ENCODE peak calls at places on chromosome 11, in seven cellular contexts. M is mammary epithelial cell; B is colonic mucosa; U is neural progenitor cell; R is stomach; J is neuronal stem cell; O is naive thymus-derived CD4-positive, alpha-beta T cell. Y is an unnamed sample.

GRCh38 chr11:75204685-75205667 is 35.6 kb upstream of the TPBGL start:
- DNase-seq in M (peak; percentile 72), B (peak; percentile 93), U (peak; percentile 92), R (peak; percentile 94), J (peak; percentile 84), O (peak; percentile 57), Y (peak; percentile 42)

GRCh38 chr11:3840870-3841425 is at the start of gene RHOG:
- DNase-seq in M (peak; percentile 84), B (peak; percentile 88), U (no peak), R (peak; percentile 81), J (peak; percentile 58), O (peak; percentile 48), Y (no peak)

GRCh38 chr11:35098850-35099249 is 40.1 kb upstream of the CD44 start:
- DNase-seq in M (no peak), B (no peak), U (no peak), R (no peak), J (no peak), O (no peak), Y (no peak)

GRCh38 chr11:14359573-14360031 is 619 bp upstream of the RRAS2 start:
- DNase-seq in M (no peak), B (no peak), U (no peak), R (no peak), J (no peak), O (no peak), Y (no peak)

GRCh38 chr11:120224872-120225371 is 14.1 kb downstream of the OAF start:
- DNase-seq in M (no peak), B (no peak), U (no peak), R (no peak), J (no peak), O (no peak), Y (no peak)

GRCh38 chr11:124194696-124195418 is 11.7 kb downstream of the OR10D3 start:
- DNase-seq in M (peak; percentile 48), B (peak; percentile 75), U (peak; percentile 72), R (peak; percentile 39), J (peak; percentile 41), O (peak; percentile 19), Y (peak; percentile 3)

GRCh38 chr11:75740681-75741080 is 23.0 kb downstream of the MOGAT2 start:
- DNase-seq in M (no peak), B (no peak), U (no peak), R (no peak), J (no peak), O (no peak), Y (no peak)

GRCh38 chr11:67646535-67647336 is 3.8 kb downstream of the ACY3 start:
- DNase-seq in M (no peak), B (peak; percentile 66), U (no peak), R (no peak), J (no peak), O (no peak), Y (peak; percentile 16)

GRCh38 chr11:110376711-110377324 is 52.9 kb upstream of the FDX1 start:
- DNase-seq in M (peak; percentile 79), B (peak; percentile 71), U (peak; percentile 78), R (peak; percentile 82), J (peak; percentile 64), O (peak; percentile 19), Y (no peak)

GRCh38 chr11:90220391-90220790 is 2.5 kb downstream of the CHORDC1 start:
- DNase-seq in M (peak; percentile 57), B (no peak), U (no peak), R (no peak), J (no peak), O (no peak), Y (no peak)

GRCh38 chr11:133714471-133715375 is 130.6 kb downstream of the SPATA19 start:
- DNase-seq in M (no peak), B (no peak), U (peak; percentile 72), R (no peak), J (no peak), O (no peak), Y (no peak)

GRCh38 chr11:114880458-114880857 is 202.1 kb downstream of the NXPE2 start:
- DNase-seq in M (no peak), B (no peak), U (no peak), R (no peak), J (no peak), O (no peak), Y (no peak)

GRCh38 chr11:119625206-119625988 is 103.6 kb downstream of the NECTIN1 start:
- DNase-seq in M (no peak), B (no peak), U (no peak), R (no peak), J (no peak), O (no peak), Y (no peak)

GRCh38 chr11:20452585-20452984 is 65.1 kb downstream of the PRMT3 start:
- DNase-seq in M (no peak), B (no peak), U (no peak), R (no peak), J (no peak), O (no peak), Y (no peak)

GRCh38 chr11:121814962-121815361 is 301.1 kb downstream of the BLID start:
- DNase-seq in M (peak; percentile 83), B (no peak), U (no peak), R (no peak), J (no peak), O (no peak), Y (no peak)

GRCh38 chr11:95790933-95791247 is 592 bp downstream of the CEP57 start:
- DNase-seq in M (peak; percentile 74), B (peak; percentile 85), U (peak; percentile 77), R (peak; percentile 71), J (peak; percentile 44), O (peak; percentile 45), Y (peak; percentile 9)

GRCh38 chr11:69302447-69302846 is 8.5 kb downstream of the MYEOV start:
- DNase-seq in M (no peak), B (no peak), U (no peak), R (no peak), J (no peak), O (no peak), Y (no peak)
- H3K27ac ChIP-seq in M (peak overlapping the region; percentile 75), B (peak overlapping the region; percentile 17), U (no peak overlapping the region), R (peak overlapping the region; percentile 66), J (no peak overlapping the region), O (no peak overlapping the region), Y (no peak overlapping the region)

GRCh38 chr11:11252403-11252802 is 100.6 kb downstream of the CSNK2A3 start:
- DNase-seq in M (no peak), B (no peak), U (no peak), R (no peak), J (no peak), O (no peak), Y (no peak)

GRCh38 chr11:11253995-11254394 is 99.1 kb downstream of the CSNK2A3 start:
- DNase-seq in M (no peak), B (no peak), U (no peak), R (no peak), J (no peak), O (no peak), Y (no peak)

GRCh38 chr11:11250470-11250869 is 102.6 kb downstream of the CSNK2A3 start:
- DNase-seq in M (no peak), B (no peak), U (no peak), R (no peak), J (no peak), O (no peak), Y (no peak)

GRCh38 chr11:11253487-11253886 is 99.6 kb downstream of the CSNK2A3 start:
- DNase-seq in M (no peak), B (no peak), U (no peak), R (no peak), J (no peak), O (no peak), Y (no peak)

DNA sequence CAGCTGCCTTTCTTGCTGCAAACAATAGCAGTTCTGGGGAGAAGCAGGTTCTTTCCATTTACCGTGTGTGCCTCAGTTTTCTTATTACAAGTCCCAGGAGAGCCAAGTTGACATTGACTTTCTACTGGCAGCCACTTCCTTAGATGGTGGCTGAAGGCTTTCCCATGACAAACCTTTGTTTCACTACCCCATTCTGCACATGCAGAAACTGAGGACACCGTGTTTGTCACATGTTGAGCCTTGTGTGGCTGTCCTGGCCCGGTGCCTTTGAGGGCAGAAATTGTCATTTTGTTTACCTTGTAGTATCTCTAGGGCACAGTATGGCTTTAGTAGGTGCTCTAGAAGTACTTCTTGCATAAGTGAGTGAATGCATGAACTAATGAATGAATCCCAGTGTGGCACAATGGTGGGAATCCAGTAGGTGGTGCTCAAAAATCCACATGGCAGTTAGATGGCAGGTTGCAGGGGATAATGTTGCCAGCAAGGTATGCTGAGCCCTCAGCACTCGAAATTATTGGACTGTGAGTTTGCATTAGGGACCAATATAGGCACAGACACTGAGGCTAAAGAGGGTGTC is 101.6 kb downstream of the CSNK2A3 start:
- DNase-seq in M (no peak), B (no peak), U (no peak), R (no peak), J (no peak), O (no peak), Y (no peak)
- H3K4me1 ChIP-seq in M (no peaks in the 10 kb centered on the region), B (no peaks in the 10 kb centered on the region), U (no peaks in the 10 kb centered on the region), R (no peaks in the 10 kb centered on the region), J (no peaks in the 10 kb centered on the region), O (no peaks in the 10 kb centered on the region), Y (no peaks in the 10 kb centered on the region)

DNA sequence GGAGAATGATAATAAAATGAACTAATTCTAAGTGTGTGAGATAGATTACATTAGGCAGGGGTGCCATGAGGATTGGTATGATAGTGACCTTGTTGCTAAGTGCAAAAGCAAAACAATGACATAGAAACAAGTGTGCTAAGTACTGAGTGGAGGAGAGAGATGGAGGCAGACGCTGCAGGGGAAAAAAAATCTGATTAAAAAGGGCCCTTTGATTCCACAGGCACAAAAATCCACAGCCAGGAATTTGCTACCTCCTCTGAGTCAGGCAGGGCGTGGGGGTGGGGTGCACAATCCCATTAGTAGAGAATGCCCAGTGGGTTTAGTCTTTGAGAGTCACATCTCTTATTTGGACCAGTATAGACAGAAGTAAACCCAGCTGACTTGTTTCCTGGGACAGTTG is at the start of gene CNTF:
- DNase-seq in M (peak; percentile 36), B (no peak), U (no peak), R (no peak), J (no peak), O (no peak), Y (no peak)
- H3K36me3 ChIP-seq in M (peaks cover 35% of the 10 kb centered on the region), B (peaks cover 13% of the 10 kb centered on the region), U (peaks cover 16% of the 10 kb centered on the region), R (peaks cover 78% of the 10 kb centered on the region), J (peaks cover 100% of the 10 kb centered on the region), O (peaks cover 61% of the 10 kb centered on the region), Y (peaks cover 54% of the 10 kb centered on the region)

GRCh38 chr11:7905549-7905948 is 25.5 kb downstream of the OR10A6 start:
- DNase-seq in M (no peak), B (no peak), U (no peak), R (no peak), J (no peak), O (no peak), Y (no peak)

GRCh38 chr11:7907121-7907520 is 23.9 kb downstream of the OR10A6 start:
- DNase-seq in M (no peak), B (no peak), U (no peak), R (no peak), J (no peak), O (no peak), Y (no peak)

GRCh38 chr11:7905961-7906429 is 25.1 kb downstream of the OR10A6 start:
- DNase-seq in M (peak; percentile 73), B (no peak), U (peak; percentile 16), R (peak; percentile 40), J (no peak), O (no peak), Y (no peak)

GRCh38 chr11:7904910-7905309 is 26.2 kb downstream of the OR10A6 start:
- DNase-seq in M (peak; percentile 47), B (no peak), U (peak; percentile 33), R (no peak), J (no peak), O (no peak), Y (no peak)

DNA sequence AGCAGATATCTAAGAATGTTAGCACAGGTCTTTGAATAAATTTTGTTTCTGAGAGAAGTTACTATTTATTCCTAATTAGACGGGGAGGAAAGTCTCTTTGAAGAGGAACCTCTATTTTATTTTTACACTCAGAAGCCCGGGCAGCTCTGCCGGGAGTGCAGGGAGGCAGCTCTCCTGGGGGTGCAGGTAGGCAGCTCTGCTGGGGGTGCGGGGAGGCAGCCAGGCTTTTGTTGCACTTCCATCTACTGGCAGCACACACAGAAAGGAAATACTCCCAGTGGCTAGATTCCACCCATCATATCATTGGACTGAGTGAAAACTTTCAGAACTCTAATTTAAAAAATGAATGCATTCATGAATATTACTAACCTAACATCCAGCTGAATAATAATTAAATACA is 24.6 kb downstream of the OR10A6 start:
- DNase-seq in M (peak; percentile 43), B (no peak), U (no peak), R (no peak), J (no peak), O (no peak), Y (no peak)
- H3K27ac ChIP-seq in M (peak overlapping the region; percentile 40), B (no peak overlapping the region), U (no peak overlapping the region), R (peak overlapping the region; percentile 50), J (peak overlapping the region; percentile 30), O (no peak overlapping the region), Y (no peak overlapping the region)

Y was measured in effector memory CD4-positive, alpha-beta T cell.